ENCODE peak calls at places on chromosomes 13 and 19, in six cellular contexts. X, R, Y, J, P and O are unnamed samples.

GRCh38 chr19:35136977-35137702 is 1.5 kb upstream of the FXYD1 start:
- DNase-seq in Y (no peak), R (peak), X (no peak), J (no peak), P (no peak), O (no peak)

GRCh38 chr13:113939905-113940339 is 34.0 kb downstream of the C13orf46 start:
- DNase-seq in P (no peak), R (no peak), J (no peak), Y (no peak), X (no peak), O (no peak)

GRCh38 chr13:30222253-30222652 is 85.1 kb downstream of the KATNAL1 start:
- DNase-seq in Y (no peak), R (no peak), P (no peak), J (no peak), X (no peak), O (no peak)

GRCh38 chr13:29849731-29850212 is 645 bp downstream of the UBL3 start:
- DNase-seq in J (peak), X (peak), Y (peak), P (no peak), R (peak), O (peak)

GRCh38 chr19:51721905-51722304 is 1.9 kb downstream of the HAS1 start:
- DNase-seq in P (no peak), J (no peak), R (no peak), Y (no peak), X (no peak), O (no peak)

GRCh38 chr19:55484571-55485438 is at the start of gene NAT14:
- DNase-seq in R (peak), X (no peak), J (peak), Y (peak), P (no peak), O (peak)

GRCh38 chr19:35963514-35963913 is 27.3 kb downstream of the LRFN3 start:
- DNase-seq in J (peak), R (no peak), P (no peak), X (no peak), Y (peak), O (peak)

GRCh38 chr19:5587661-5588060 is 19.9 kb upstream of the TINCR start:
- DNase-seq in Y (no peak), X (no peak), J (no peak), R (no peak), P (no peak), O (no peak)

GRCh38 chr19:7272856-7273578 is 21.2 kb downstream of the INSR start:
- DNase-seq in P (no peak), R (no peak), Y (no peak), X (no peak), J (no peak), O (no peak)

GRCh38 chr19:17943284-17944221 is 10.7 kb downstream of the CCDC124 start:
- DNase-seq in X (no peak), P (no peak), Y (peak), J (no peak), R (no peak), O (no peak)

GRCh38 chr13:21435710-21436151 is 23.4 kb downstream of the ZDHHC20 start:
- DNase-seq in R (peak), X (no peak), P (no peak), Y (no peak), J (no peak), O (no peak)

GRCh38 chr19:18437481-18438330 is at the start of gene ISYNA1:
- DNase-seq in R (no peak), X (peak), J (peak), Y (peak), P (no peak), O (peak)

GRCh38 chr19:47315125-47315821 is 5.6 kb downstream of the C5AR1 start:
- DNase-seq in Y (no peak), P (no peak), J (no peak), R (peak), X (no peak), O (no peak)

GRCh38 chr19:1046117-1046626 is 6.3 kb downstream of the ABCA7 start:
- DNase-seq in R (no peak), Y (no peak), P (no peak), X (no peak), J (no peak), O (no peak)

GRCh38 chr19:45098521-45099464 is 5.8 kb downstream of the PPP1R37 start:
- DNase-seq in J (no peak), P (no peak), R (no peak), Y (no peak), X (no peak), O (no peak)

GRCh38 chr13:26498524-26499208 is 58.8 kb upstream of the WASF3 start:
- DNase-seq in R (no peak), J (no peak), P (no peak), X (no peak), Y (no peak), O (no peak)

GRCh38 chr19:49340069-49340864 is 5.1 kb downstream of the CD37 start:
- DNase-seq in P (no peak), Y (peak), R (peak), X (peak), J (peak), O (no peak)